ENCODE peak calls at places on chromosome 14, in six cellular contexts. N is Right ventricle myocardium superior, A is HCEC 1CT, T is AG04450, X is AG08396, L is H54. D is an unnamed sample.

GRCh38 chr14:54133896-54134295 is 177.3 kb upstream of the BMP4 start:
- DNase-seq in N (no peak), T (no peak), L (no peak), A (peak), X (no peak), D (peak)

GRCh38 chr14:88868558-88869159 is 44.2 kb downstream of the TTC8 start:
- DNase-seq in N (no peak), X (no peak), L (no peak), T (no peak), A (peak), D (peak)

GRCh38 chr14:51914310-51914709 is 53.9 kb downstream of the GNG2 start:
- DNase-seq in A (no peak), X (no peak), N (no peak), L (no peak), T (no peak), D (no peak)

GRCh38 chr14:104554608-104555401 is 24.8 kb upstream of the C14orf180 start:
- DNase-seq in N (no peak), L (no peak), X (no peak), T (no peak), A (no peak), D (no peak)

GRCh38 chr14:74983343-74983742 is 19.4 kb upstream of the EIF2B2 start:
- DNase-seq in T (no peak), N (no peak), X (no peak), A (no peak), L (no peak), D (no peak)

GRCh38 chr14:74763803-74764531 is 851 bp downstream of the YLPM1 start:
- DNase-seq in L (no peak), X (no peak), A (no peak), T (no peak), N (no peak), D (peak)

GRCh38 chr14:100434911-100435455 is 111.8 kb downstream of the SLC25A47 start:
- DNase-seq in L (no peak), A (no peak), T (no peak), X (no peak), N (no peak), D (no peak)

GRCh38 chr14:72751276-72752033 is 142.4 kb downstream of the DPF3 start:
- DNase-seq in N (no peak), L (no peak), T (no peak), A (no peak), X (no peak), D (no peak)

GRCh38 chr14:34365309-34365915 is 96.6 kb downstream of the SPTSSA start:
- DNase-seq in T (no peak), X (no peak), A (peak), L (no peak), N (no peak), D (no peak)

GRCh38 chr14:42499137-42499536 is 892.5 kb downstream of the LRFN5 start:
- DNase-seq in A (no peak), T (no peak), N (no peak), X (no peak), L (no peak), D (no peak)

GRCh38 chr14:26199599-26200370 is 398.0 kb downstream of the NOVA1 start:
- DNase-seq in T (no peak), L (no peak), X (no peak), A (peak), N (no peak), D (peak)

GRCh38 chr14:95075789-95076188 is 81.5 kb downstream of the DICER1 start:
- DNase-seq in T (no peak), A (no peak), N (no peak), X (no peak), L (no peak), D (no peak)

GRCh38 chr14:57189070-57189469 is 79.6 kb downstream of the EXOC5 start:
- DNase-seq in T (no peak), A (peak), N (no peak), X (no peak), L (no peak), D (peak)

GRCh38 chr14:91229743-91230200 is 14.7 kb downstream of the GPR68 start:
- DNase-seq in T (no peak), X (no peak), A (peak), L (peak), N (no peak), D (no peak)

GRCh38 chr14:68736519-68736918 is 56.3 kb downstream of the ZFP36L1 start:
- DNase-seq in L (no peak), N (no peak), X (no peak), A (no peak), T (no peak), D (peak)

GRCh38 chr14:61565181-61565580 is 130.1 kb upstream of the HIF1A start:
- DNase-seq in L (no peak), A (peak), N (no peak), X (no peak), T (no peak), D (no peak)

GRCh38 chr14:72884386-72884785 is 9.5 kb downstream of the DPF3 start:
- DNase-seq in X (no peak), T (no peak), L (no peak), A (no peak), N (no peak), D (no peak)

GRCh38 chr14:64060648-64061096 is 207.9 kb downstream of the SYNE2 start:
- DNase-seq in A (peak), L (peak), T (no peak), X (peak), N (no peak), D (peak)

GRCh38 chr14:90409209-90409730 is 12.4 kb downstream of the CALM1 start:
- DNase-seq in A (peak), N (peak), X (peak), T (peak), L (peak), D (no peak)

GRCh38 chr14:37034410-37035285 is 137.8 kb downstream of the SLC25A21 start:
- DNase-seq in N (no peak), T (peak), X (no peak), A (peak), L (no peak), D (no peak)

GRCh38 chr14:33922125-33922524 is 28.7 kb downstream of the EGLN3 start:
- DNase-seq in T (no peak), L (no peak), A (no peak), X (no peak), N (no peak), D (no peak)

GRCh38 chr14:100042328-100042727 is 22.9 kb upstream of the EVL start:
- DNase-seq in X (no peak), L (no peak), A (no peak), N (no peak), T (no peak), D (no peak)

GRCh38 chr14:85533821-85534271 is 3.9 kb downstream of the FLRT2 start:
- DNase-seq in A (peak), L (no peak), N (peak), X (peak), T (no peak), D (peak)

GRCh38 chr14:24068711-24069410 is 2.5 kb upstream of the CPNE6 start:
- DNase-seq in L (no peak), T (no peak), N (no peak), A (no peak), X (no peak), D (no peak)

GRCh38 chr14:33859306-33859705 is 91.6 kb downstream of the EGLN3 start:
- DNase-seq in L (no peak), X (no peak), T (no peak), A (no peak), N (no peak), D (no peak)

GRCh38 chr14:93959239-93960107 is 16.9 kb downstream of the ASB2 start:
- DNase-seq in L (peak), A (peak), X (peak), N (no peak), T (peak), D (peak)

GRCh38 chr14:45252356-45253069 is 489 bp downstream of the MIS18BP1 start:
- DNase-seq in X (no peak), N (no peak), A (no peak), L (no peak), T (no peak), D (peak)

GRCh38 chr14:99688210-99688581 is 4.1 kb downstream of the CYP46A1 start:
- DNase-seq in N (no peak), L (no peak), T (no peak), A (no peak), X (no peak), D (no peak)

GRCh38 chr14:69013943-69014782 is 35.1 kb upstream of the ACTN1 start:
- DNase-seq in T (no peak), A (peak), N (peak), L (no peak), X (no peak), D (peak)

GRCh38 chr14:43005807-43006206 is 1399.1 kb downstream of the LRFN5 start:
- DNase-seq in A (no peak), N (no peak), X (no peak), L (no peak), T (no peak), D (no peak)

GRCh38 chr14:53325176-53325806 is 172.2 kb upstream of the DDHD1 start:
- DNase-seq in N (no peak), A (no peak), L (no peak), T (no peak), X (no peak), D (peak)

GRCh38 chr14:52313903-52314481 is at the start of gene PTGER2:
- DNase-seq in T (peak), X (peak), A (peak), L (peak), N (peak), D (peak)

GRCh38 chr14:91144425-91145145 is 30.7 kb downstream of the DGLUCY start:
- DNase-seq in L (no peak), N (no peak), A (peak), T (peak), X (peak), D (no peak)

GRCh38 chr14:39417014-39417413 is 15.2 kb downstream of the FBXO33 start:
- DNase-seq in T (no peak), L (no peak), N (no peak), A (no peak), X (no peak), D (peak)

GRCh38 chr14:69666112-69666511 is 54.7 kb downstream of the SUSD6 start:
- DNase-seq in L (no peak), N (no peak), X (no peak), T (no peak), A (no peak), D (no peak)

GRCh38 chr14:60812987-60813386 is 78.4 kb downstream of the MNAT1 start:
- DNase-seq in L (no peak), X (no peak), N (no peak), A (no peak), T (no peak), D (no peak)

GRCh38 chr14:31371651-31372050 is 48.7 kb downstream of the HEATR5A start:
- DNase-seq in N (no peak), T (no peak), X (no peak), L (no peak), A (no peak), D (no peak)

GRCh38 chr14:20662968-20663731 is 21.2 kb upstream of the RNASE4 start:
- DNase-seq in N (peak), T (no peak), A (peak), X (peak), L (no peak), D (peak)

GRCh38 chr14:100135073-100135472 is 24.4 kb downstream of the DEGS2 start:
- DNase-seq in L (no peak), T (no peak), X (no peak), N (no peak), A (no peak), D (no peak)

D was measured in mesendoderm.